ENCODE peak calls at places on chromosome 13, in four cellular contexts. J, G, H and U are unnamed samples.

GRCh38 chr13:39603424-39603947 is 493 bp upstream of the LHFPL6 start:
- DNase-seq in J (peak), G (peak), H (no peak), U (peak)

GRCh38 chr13:109123971-109124370 is 494.6 kb downstream of the MYO16 start:
- DNase-seq in J (peak), G (no peak), H (no peak), U (no peak)

GRCh38 chr13:30526612-30527217 is 61.0 kb upstream of the HMGB1 start:
- DNase-seq in J (peak), G (peak), H (no peak), U (peak)

GRCh38 chr13:73943137-73943964 is 190.9 kb downstream of the KLF12 start:
- DNase-seq in J (no peak), G (no peak), H (no peak), U (no peak)

GRCh38 chr13:106184778-106185177 is 350.7 kb downstream of the EFNB2 start:
- DNase-seq in J (peak), G (no peak), H (no peak), U (no peak)

GRCh38 chr13:21434588-21434987 is 24.5 kb downstream of the ZDHHC20 start:
- DNase-seq in J (no peak), G (no peak), H (no peak), U (no peak)

GRCh38 chr13:94020833-94021232 is 458.6 kb downstream of the DCT start:
- DNase-seq in J (no peak), G (no peak), H (no peak), U (peak)

GRCh38 chr13:30796833-30797601 is 61.7 kb downstream of the ALOX5AP start:
- DNase-seq in J (peak), G (no peak), H (no peak), U (peak)

GRCh38 chr13:66222926-66223325 is 1007.2 kb downstream of the PCDH9 start:
- DNase-seq in J (no peak), G (no peak), H (no peak), U (no peak)

GRCh38 chr13:24073657-24074056 is 86.9 kb upstream of the SPATA13 start:
- DNase-seq in J (no peak), G (no peak), H (no peak), U (no peak)

GRCh38 chr13:77230560-77230959 is 96.3 kb downstream of the MYCBP2 start:
- DNase-seq in J (peak), G (no peak), H (no peak), U (no peak)

GRCh38 chr13:27005556-27005955 is 166.1 kb downstream of the USP12 start:
- DNase-seq in J (no peak), G (no peak), H (no peak), U (no peak)

GRCh38 chr13:20610006-20610405 is 43.0 kb downstream of the IFT88 start:
- DNase-seq in J (no peak), G (no peak), H (no peak), U (peak)

GRCh38 chr13:48578516-48579166 is 45.8 kb upstream of the RCBTB2 start:
- DNase-seq in J (peak), G (no peak), H (no peak), U (no peak)

GRCh38 chr13:29853131-29853530 is 2.7 kb upstream of the UBL3 start:
- DNase-seq in J (no peak), G (no peak), H (no peak), U (no peak)

GRCh38 chr13:85528578-85529215 is 270.5 kb downstream of the SLITRK6 start:
- DNase-seq in J (peak), G (no peak), H (no peak), U (peak)

GRCh38 chr13:108551674-108552073 is 77.7 kb upstream of the MYO16 start:
- DNase-seq in J (no peak), G (no peak), H (no peak), U (no peak)

GRCh38 chr13:99969934-99970760 is 1.4 kb downstream of the ZIC5 start:
- DNase-seq in J (peak), G (peak), H (no peak), U (no peak)

GRCh38 chr13:30181856-30182651 is 125.3 kb downstream of the KATNAL1 start:
- DNase-seq in J (peak), G (no peak), H (no peak), U (no peak)

GRCh38 chr13:106284358-106284757 is 251.1 kb downstream of the EFNB2 start:
- DNase-seq in J (no peak), G (no peak), H (no peak), U (peak)

GRCh38 chr13:99986751-99987150 is 5.2 kb downstream of the ZIC2 start:
- DNase-seq in J (peak), G (no peak), H (no peak), U (no peak)

DNA sequence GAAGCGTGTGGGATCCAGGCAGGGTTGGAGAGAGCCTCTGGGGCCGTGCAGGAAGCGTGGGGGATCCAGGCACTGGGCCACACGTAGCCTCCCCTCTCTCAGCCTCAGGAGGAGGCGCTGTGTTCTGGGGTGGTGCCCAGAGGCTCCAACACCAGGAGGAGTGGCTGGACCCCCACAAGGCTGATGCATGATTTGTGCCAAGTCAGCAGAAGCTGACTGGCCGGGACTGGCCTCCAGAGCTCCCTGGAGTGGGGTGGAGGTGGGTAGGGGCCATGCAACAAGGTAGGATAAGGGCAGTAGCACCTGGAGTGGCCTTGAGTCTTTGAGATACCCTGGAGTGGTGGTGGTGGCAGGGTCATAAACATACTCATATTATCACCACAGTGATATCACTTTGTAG is 75.3 kb downstream of the ERICH6B start:
- DNase-seq in J (no peak), G (no peak), H (no peak), U (no peak)
- H4K5ac ChIP-seq in J (no peak), G (no peak), H (no peak), U (no peak)

DNA sequence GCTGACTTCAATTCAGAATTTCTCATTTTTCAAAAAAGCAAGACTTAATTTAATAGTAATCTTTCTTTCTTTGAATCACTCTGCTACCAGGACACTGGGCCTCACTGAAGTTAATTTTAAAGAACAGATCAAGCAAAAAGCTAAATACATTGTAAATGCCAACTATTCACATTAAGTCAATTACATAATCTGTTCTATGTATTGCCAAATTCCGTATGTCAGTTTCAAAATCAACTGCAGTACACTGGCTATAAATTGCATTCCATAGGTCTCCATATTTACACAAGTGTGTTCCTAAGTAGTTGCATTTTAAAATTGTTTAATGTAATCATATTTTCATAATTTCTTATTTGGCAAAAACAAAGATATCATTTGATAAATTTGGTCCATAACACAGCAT is 10.1 kb downstream of the FOXO1 start:
- DNase-seq in J (no peak), G (no peak), H (no peak), U (no peak)
- H4K5ac ChIP-seq in J (no peak), G (no peak), H (no peak), U (no peak)

GRCh38 chr13:113548171-113548641 is 36.3 kb upstream of the TFDP1 start:
- DNase-seq in J (no peak), G (peak), H (no peak), U (no peak)
- H4K5ac ChIP-seq in J (no peak), G (no peak), H (no peak), U (no peak)

GRCh38 chr13:47294691-47295090 is 397.8 kb upstream of the HTR2A start:
- DNase-seq in J (no peak), G (no peak), H (no peak), U (peak)
- H4K5ac ChIP-seq in J (no peak), G (no peak), H (no peak), U (no peak)

DNA sequence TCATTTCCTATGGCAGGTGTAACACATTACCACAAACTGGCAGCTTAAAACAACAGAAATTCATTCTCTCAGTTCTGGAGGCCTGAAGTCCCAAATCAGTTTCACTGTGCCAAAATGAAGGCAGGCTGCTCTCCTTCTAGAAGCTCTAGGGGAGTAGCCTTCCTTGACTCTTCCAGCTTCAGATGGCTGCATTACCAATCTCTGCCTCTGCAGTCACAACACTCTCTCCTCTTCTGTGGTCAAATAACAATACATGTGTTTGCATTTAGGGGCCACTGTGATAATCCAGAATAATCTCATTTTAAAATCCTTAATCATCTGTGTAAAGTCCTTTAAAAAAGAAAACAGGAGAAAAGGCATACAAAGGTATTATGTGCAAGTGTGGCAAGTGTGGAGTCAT is 7.8 kb downstream of the DIAPH3 start:
- DNase-seq in J (peak), G (no peak), H (no peak), U (peak)
- H4K5ac ChIP-seq in J (no peak), G (no peak), H (no peak), U (peak)

DNA sequence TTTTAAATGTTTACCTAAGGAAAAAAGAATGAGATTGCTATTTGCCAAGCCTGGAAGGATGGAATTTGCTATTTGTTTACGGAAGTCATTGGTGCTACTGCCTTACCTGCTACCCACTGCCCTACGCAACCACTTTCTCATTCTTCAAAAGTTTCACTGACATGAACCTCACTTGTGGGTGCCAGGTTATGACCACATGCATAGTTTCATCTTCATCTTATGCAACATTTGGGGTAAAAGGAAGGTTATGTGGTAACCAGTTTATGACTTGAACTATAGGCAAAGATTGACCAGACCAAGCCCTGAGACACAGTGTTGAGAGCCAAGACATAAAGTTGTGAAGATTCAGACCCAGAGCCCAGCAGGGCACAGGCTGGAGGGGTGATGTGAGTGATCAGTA is 142.5 kb downstream of the LACC1 start:
- DNase-seq in J (no peak), G (no peak), H (no peak), U (no peak)
- H4K5ac ChIP-seq in J (no peak), G (no peak), H (no peak), U (no peak)

GRCh38 chr13:23044906-23045305 is 135.9 kb upstream of the SGCG start:
- DNase-seq in J (no peak), G (no peak), H (no peak), U (no peak)

GRCh38 chr13:23050126-23050525 is 130.7 kb upstream of the SGCG start:
- DNase-seq in J (peak), G (no peak), H (no peak), U (no peak)
- H4K5ac ChIP-seq in J (no peak), G (no peak), H (no peak), U (no peak)

GRCh38 chr13:111267205-111267604 is 53.2 kb upstream of the TEX29 start:
- DNase-seq in J (no peak), G (no peak), H (no peak), U (no peak)

GRCh38 chr13:111267784-111268183 is 52.7 kb upstream of the TEX29 start:
- DNase-seq in J (no peak), G (no peak), H (no peak), U (peak)

GRCh38 chr13:111265006-111265700 is 55.3 kb upstream of the TEX29 start:
- DNase-seq in J (peak), G (no peak), H (no peak), U (no peak)

GRCh38 chr13:111263566-111263965 is 56.9 kb upstream of the TEX29 start:
- DNase-seq in J (no peak), G (no peak), H (no peak), U (no peak)

DNA sequence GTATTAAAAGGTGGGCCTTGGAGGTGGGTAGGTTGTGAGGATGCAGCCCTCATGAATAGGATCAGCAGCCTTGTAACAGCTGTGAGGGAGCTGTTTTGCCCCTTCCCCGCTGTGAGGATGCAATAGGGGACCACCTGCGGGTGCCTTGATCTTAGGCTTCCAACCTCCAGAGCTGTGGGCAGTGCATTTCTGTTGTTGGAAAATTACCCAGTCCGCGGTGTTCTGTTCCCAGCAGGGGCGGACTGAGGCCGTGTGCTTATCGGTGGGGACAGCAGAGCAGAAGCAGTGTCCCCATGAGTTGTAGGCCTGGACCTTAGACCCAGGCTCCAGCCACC is 54.8 kb upstream of the TEX29 start:
- DNase-seq in J (peak), G (no peak), H (no peak), U (no peak)
- H4K5ac ChIP-seq in J (no peak), G (no peak), H (no peak), U (no peak)

DNA sequence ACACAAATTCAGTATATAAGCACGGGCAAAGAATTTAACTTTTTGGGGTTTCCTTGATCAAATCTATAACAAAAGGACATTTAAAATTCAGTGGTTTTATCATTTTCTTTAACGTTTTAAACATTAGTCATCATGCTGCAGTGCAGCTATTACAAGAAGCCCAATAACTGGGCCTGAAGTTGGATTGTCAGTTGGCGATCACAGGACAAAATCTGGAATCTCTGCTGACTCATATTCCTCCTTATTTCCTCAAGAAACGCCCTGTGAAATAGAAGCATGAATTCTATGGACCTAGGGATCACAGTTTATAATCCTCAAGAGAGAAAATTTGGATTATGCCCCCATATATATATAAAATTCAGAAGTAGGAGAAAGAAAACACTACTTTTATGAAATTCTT is 971.6 kb upstream of the MIR17HG start:
- DNase-seq in J (no peak), G (no peak), H (no peak), U (no peak)
- H4K5ac ChIP-seq in J (no peak), G (no peak), H (no peak), U (no peak)

DNA sequence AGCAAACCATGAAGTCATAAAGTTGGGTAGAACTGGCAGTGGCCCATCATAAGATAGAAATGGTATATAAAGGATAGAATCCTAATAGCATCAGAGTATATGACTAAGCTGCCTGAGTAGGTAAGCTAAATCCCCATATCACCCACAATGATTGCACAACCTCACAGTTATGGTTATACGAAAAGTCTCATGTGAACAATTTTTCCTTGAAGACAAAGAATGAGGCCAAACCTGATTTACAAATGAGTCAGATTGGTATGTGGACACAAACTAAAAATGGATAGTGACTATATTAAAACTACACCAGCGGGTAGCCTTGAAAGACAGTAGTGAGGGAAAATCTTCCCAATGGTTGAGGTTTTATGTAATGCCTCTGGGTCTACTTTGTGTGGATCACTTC is 40.9 kb upstream of the UFM1 start:
- DNase-seq in J (no peak), G (no peak), H (no peak), U (peak)
- H4K5ac ChIP-seq in J (no peak), G (no peak), H (no peak), U (no peak)